ENCODE peak calls at places on chromosomes 2 and 18, in five cellular contexts. F is left ventricle myocardium inferior; I is CD4-positive, alpha-beta memory T cell; Q is OCI-LY7; S is SJSA1. G is an unnamed sample. For H3K4me1, the result is how much of the 10 kb centered on the place peaks cover.

GRCh38 chr2:33378551-33379220 is 97.8 kb upstream of the RASGRP3 start:
- DNase-seq in S (no peak), Q (no peak), F (no peak), I (no peak), G (no peak)

GRCh38 chr2:180959787-180960186 is 20.6 kb upstream of the UBE2E3 start:
- DNase-seq in F (no peak), Q (no peak), I (no peak), S (no peak), G (no peak)

GRCh38 chr18:32470136-32470712 is 458 bp downstream of the GAREM1 start:
- DNase-seq in F (peak), I (no peak), Q (peak), S (peak), G (peak)

GRCh38 chr2:144460981-144461766 is 58.7 kb downstream of the ZEB2 start:
- DNase-seq in F (peak), S (peak), I (no peak), Q (no peak), G (no peak)

GRCh38 chr2:226411206-226411605 is 388.4 kb downstream of the IRS1 start:
- DNase-seq in Q (no peak), S (no peak), F (no peak), I (no peak), G (no peak)

GRCh38 chr2:191169456-191170300 is 18.9 kb upstream of the STAT4 start:
- DNase-seq in I (no peak), F (no peak), Q (no peak), S (no peak), G (no peak)

GRCh38 chr2:88090446-88091283 is 23.0 kb downstream of the SMYD1 start:
- DNase-seq in Q (no peak), S (no peak), F (no peak), I (no peak), G (no peak)

GRCh38 chr2:208386546-208386945 is 20.0 kb upstream of the PTH2R start:
- DNase-seq in I (no peak), Q (no peak), F (no peak), S (no peak), G (no peak)

GRCh38 chr2:218892693-218893348 is 12.2 kb downstream of the WNT10A start:
- DNase-seq in Q (peak), S (no peak), F (peak), I (peak), G (peak)

GRCh38 chr2:53265900-53266299 is 501.7 kb upstream of the CHAC2 start:
- DNase-seq in Q (no peak), F (no peak), S (no peak), I (no peak), G (no peak)

GRCh38 chr18:77206676-77207370 is 42.8 kb upstream of the GALR1 start:
- DNase-seq in F (peak), Q (no peak), I (no peak), S (no peak), G (no peak)

GRCh38 chr2:66862871-66863650 is 428.1 kb downstream of the MEIS1 start:
- DNase-seq in I (no peak), F (no peak), S (no peak), Q (no peak), G (no peak)

GRCh38 chr2:207054521-207054920 is 111.2 kb downstream of the KLF7 start:
- DNase-seq in S (no peak), Q (no peak), I (no peak), F (no peak), G (no peak)

GRCh38 chr2:48199076-48199475 is 292.8 kb upstream of the FBXO11 start:
- DNase-seq in Q (no peak), S (no peak), I (no peak), F (no peak), G (no peak)

GRCh38 chr18:52670903-52671302 is 330.9 kb downstream of the DCC start:
- DNase-seq in I (no peak), S (no peak), F (no peak), Q (peak), G (peak)

GRCh38 chr2:19541884-19542283 is 183.5 kb upstream of the OSR1 start:
- DNase-seq in I (no peak), F (no peak), S (no peak), Q (no peak), G (no peak)
- H3K27ac ChIP-seq in I (no peak), F (no peak), S (no peak), Q (no peak), G (no peak)

GRCh38 chr2:31413876-31414550 is 529 bp downstream of the XDH start:
- DNase-seq in S (no peak), I (no peak), Q (peak), F (no peak), G (peak)

GRCh38 chr2:31414601-31415241 is at the start of gene XDH:
- DNase-seq in S (no peak), F (no peak), Q (no peak), I (no peak), G (peak)

GRCh38 chr2:31415421-31415820 is 879 bp upstream of the XDH start:
- DNase-seq in I (no peak), S (no peak), Q (no peak), F (no peak), G (no peak)

GRCh38 chr2:31411771-31412170 is 2.8 kb downstream of the XDH start:
- DNase-seq in F (no peak), S (no peak), I (no peak), Q (no peak), G (no peak)

GRCh38 chr2:31413025-31413424 is 1.5 kb downstream of the XDH start:
- DNase-seq in F (no peak), S (no peak), I (no peak), Q (no peak), G (no peak)
- H3K4me3 ChIP-seq in F (no peak), S (no peak), I (no peak), Q (no peak), G (no peak)

GRCh38 chr2:177246000-177246399 is 18.5 kb downstream of the NFE2L2 start:
- DNase-seq in Q (no peak), F (no peak), S (no peak), I (no peak), G (no peak)
- H3K4me1 ChIP-seq in Q (under half), F (half or more), S (half or more), I (half or more), G (under half)

GRCh38 chr2:133135035-133135654 is 433.1 kb downstream of the NCKAP5 start:
- DNase-seq in S (no peak), F (no peak), Q (no peak), I (no peak), G (no peak)

DNA sequence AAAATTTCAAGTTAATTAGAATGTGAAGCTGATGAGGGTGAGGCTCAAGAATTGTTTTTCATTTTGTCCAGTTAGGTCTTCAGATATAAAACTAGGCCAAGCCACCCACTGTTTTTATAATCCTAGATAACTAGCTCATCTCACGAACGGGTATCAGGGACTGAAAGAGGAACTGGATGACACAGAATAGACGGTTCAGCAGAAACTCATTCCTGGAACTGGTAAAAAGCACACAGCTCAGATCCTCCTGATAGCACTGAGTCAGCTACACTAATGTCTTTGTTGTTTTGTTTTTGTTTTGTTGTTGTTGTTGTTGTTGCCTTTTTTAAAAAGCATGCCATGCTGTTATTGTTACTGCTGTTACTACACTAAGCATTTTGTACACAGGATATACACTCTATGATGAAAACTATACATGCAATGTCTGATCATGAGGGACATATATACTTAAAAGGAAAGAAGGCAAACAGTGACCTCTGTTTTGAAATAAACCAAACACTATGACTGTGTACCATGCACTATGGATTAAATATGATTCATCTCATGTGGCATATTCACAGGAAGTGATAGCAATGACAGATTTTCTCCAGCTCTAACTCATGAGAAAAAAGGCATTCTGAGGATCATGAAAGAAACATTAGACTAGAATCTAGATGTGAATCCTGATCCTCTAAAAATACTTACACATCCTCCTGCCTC is 437.6 kb downstream of the NCKAP5 start:
- DNase-seq in F (no peak), S (no peak), I (no peak), Q (no peak), G (no peak)
- H3K27ac ChIP-seq in F (no peak), S (peak), I (no peak), Q (no peak), G (no peak)

GRCh38 chr2:224041554-224041953 is 2.5 kb upstream of the SERPINE2 start:
- DNase-seq in S (no peak), F (no peak), Q (no peak), I (no peak), G (no peak)

GRCh38 chr2:224042191-224042696 is 3.2 kb upstream of the SERPINE2 start:
- DNase-seq in S (no peak), Q (no peak), I (no peak), F (no peak), G (no peak)

GRCh38 chr2:224039080-224039769 is at the start of gene SERPINE2:
- DNase-seq in I (no peak), Q (no peak), S (peak), F (peak), G (peak)

GRCh38 chr2:224039770-224040088 is 643 bp upstream of the SERPINE2 start:
- DNase-seq in Q (no peak), I (no peak), F (no peak), S (no peak), G (no peak)

GRCh38 chr2:224040753-224041152 is 1.7 kb upstream of the SERPINE2 start:
- DNase-seq in I (no peak), S (no peak), F (no peak), Q (no peak), G (no peak)
- H3K4me3 ChIP-seq in I (no peak), S (no peak), F (no peak), Q (no peak), G (no peak)

GRCh38 chr2:105792561-105792960 is 47.8 kb downstream of the NCK2 start:
- DNase-seq in F (no peak), Q (no peak), S (no peak), I (no peak), G (no peak)

GRCh38 chr2:105789745-105790466 is 45.2 kb downstream of the NCK2 start:
- DNase-seq in Q (peak), S (peak), F (no peak), I (peak), G (peak)

GRCh38 chr2:105791229-105791628 is 46.5 kb downstream of the NCK2 start:
- DNase-seq in F (no peak), I (no peak), Q (no peak), S (no peak), G (peak)

GRCh38 chr2:105788670-105789290 is 44.1 kb downstream of the NCK2 start:
- DNase-seq in S (no peak), Q (no peak), F (no peak), I (no peak), G (no peak)

DNA sequence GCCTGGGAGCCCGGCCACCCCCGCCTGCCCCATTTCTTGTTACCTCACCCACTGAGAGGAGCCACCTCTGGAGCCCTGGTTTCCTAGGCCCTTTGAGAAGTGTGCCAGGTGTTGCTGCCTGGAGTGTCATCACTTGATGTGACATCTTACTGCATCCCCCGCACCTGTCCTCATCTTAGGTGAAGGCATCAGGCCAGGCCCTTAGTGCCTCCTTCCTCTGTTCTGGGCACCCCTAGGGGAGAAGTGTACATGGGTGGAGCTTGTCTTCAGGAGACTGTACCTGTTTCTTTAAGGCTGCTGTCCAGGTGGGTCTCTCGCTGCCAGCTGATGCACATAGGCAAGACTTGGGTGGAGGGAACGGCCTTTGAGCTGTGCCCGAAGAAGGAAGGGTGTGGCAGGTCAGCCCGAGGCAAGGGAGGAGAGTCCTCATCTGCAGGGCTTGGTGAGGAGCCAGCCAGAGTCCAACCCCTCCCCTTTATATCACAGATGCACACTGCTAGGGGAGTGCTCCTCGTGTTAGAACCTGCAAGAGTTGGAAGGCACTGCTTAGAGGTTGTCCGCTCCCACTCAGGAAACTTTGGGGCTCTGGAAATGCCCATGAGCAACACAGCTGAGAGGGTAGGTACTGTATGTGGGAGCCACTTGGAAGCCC is 45.9 kb downstream of the NCK2 start:
- DNase-seq in Q (no peak), I (no peak), F (no peak), S (no peak), G (peak)
- H3K4me1 ChIP-seq in Q (under half), I (half or more), F (half or more), S (under half), G (under half)

G was measured in small intestine.